ENCODE peak calls at places on chromosomes 3 and 15, in seven cellular contexts. N is HepG2, P is K562, M is H1, R is GM12892, B is SK-N-SH, H is GM12878. E is an unnamed sample.
A peak's percentile ranks its signal among the peaks of the same experiment; 100 is the strongest.

GRCh38 chr15:33292718-33293307 is 18.0 kb upstream of the RYR3 start:
- DNase-seq in N (peak; percentile 51), P (peak; percentile 51), M (peak; percentile 70), R (no peak), B (peak; percentile 67), H (no peak), E (no peak)

GRCh38 chr3:152621006-152621868 is 213.7 kb upstream of the P2RY1 start:
- DNase-seq in N (no peak), P (no peak), M (no peak), R (no peak), B (no peak), H (no peak), E (no peak)

GRCh38 chr3:196399485-196399945 is 32.7 kb downstream of the UBXN7 start:
- DNase-seq in N (peak; percentile 4), P (no peak), M (no peak), R (no peak), B (no peak), H (no peak), E (no peak)

GRCh38 chr3:23455084-23455483 is 252.0 kb downstream of the UBE2E2 start:
- DNase-seq in N (no peak), P (no peak), M (no peak), R (no peak), B (no peak), H (no peak), E (no peak)

GRCh38 chr3:174618368-174618767 is 240.8 kb upstream of the NAALADL2 start:
- DNase-seq in N (no peak), P (no peak), M (no peak), R (no peak), B (no peak), H (no peak), E (no peak)

GRCh38 chr3:100590114-100590839 is 19.1 kb upstream of the ADGRG7 start:
- DNase-seq in N (peak; percentile 66), P (peak; percentile 51), M (peak; percentile 67), R (peak; percentile 26), B (peak; percentile 68), H (peak; percentile 68), E (no peak)

GRCh38 chr3:107767897-107768605 is 245.3 kb downstream of the BBX start:
- DNase-seq in N (no peak), P (no peak), M (no peak), R (no peak), B (no peak), H (no peak), E (no peak)

GRCh38 chr3:188320757-188321156 is 166.8 kb downstream of the LPP start:
- DNase-seq in N (no peak), P (no peak), M (no peak), R (no peak), B (no peak), H (no peak), E (no peak)

GRCh38 chr15:82146990-82147461 is 101.2 kb upstream of the MEX3B start:
- DNase-seq in N (peak; percentile 5), P (peak; percentile 51), M (no peak), R (no peak), B (no peak), H (no peak), E (no peak)

GRCh38 chr3:81446806-81447205 is 314.6 kb downstream of the GBE1 start:
- DNase-seq in N (no peak), P (no peak), M (no peak), R (no peak), B (no peak), H (no peak), E (no peak)

GRCh38 chr3:81445712-81446111 is 315.7 kb downstream of the GBE1 start:
- DNase-seq in N (no peak), P (no peak), M (no peak), R (no peak), B (no peak), H (no peak), E (no peak)

GRCh38 chr3:81451140-81451539 is 310.3 kb downstream of the GBE1 start:
- DNase-seq in N (no peak), P (no peak), M (no peak), R (no peak), B (no peak), H (no peak), E (no peak)

GRCh38 chr3:81452406-81452805 is 309.0 kb downstream of the GBE1 start:
- DNase-seq in N (no peak), P (no peak), M (no peak), R (no peak), B (no peak), H (no peak), E (no peak)

DNA sequence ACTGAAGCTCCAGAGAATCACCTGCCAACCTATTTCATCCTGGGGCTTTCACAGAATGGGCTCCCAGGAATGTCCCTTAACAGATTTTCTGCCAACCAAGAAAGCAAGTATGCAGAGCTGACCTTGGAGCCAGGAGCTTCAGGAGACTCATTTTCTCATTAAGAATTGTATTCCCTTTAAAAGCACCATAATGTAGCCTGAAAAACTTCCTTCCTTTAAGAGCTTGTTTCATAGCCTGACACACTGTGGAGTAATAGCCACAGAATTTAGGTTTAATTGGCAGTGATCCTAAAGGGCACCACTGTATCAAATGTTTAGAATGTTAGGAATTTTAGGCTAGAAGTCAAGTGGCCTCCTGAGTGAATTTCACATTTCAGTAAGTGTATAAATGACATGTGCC is 309.8 kb downstream of the GBE1 start:
- DNase-seq in N (no peak), P (no peak), M (no peak), R (no peak), B (no peak), H (no peak), E (no peak)
- TF ChIP-seq TAF1 in N (no peak), P (no peak), M (no peak), R (no peak), B (no peak), H (no peak), E (no peak)

DNA sequence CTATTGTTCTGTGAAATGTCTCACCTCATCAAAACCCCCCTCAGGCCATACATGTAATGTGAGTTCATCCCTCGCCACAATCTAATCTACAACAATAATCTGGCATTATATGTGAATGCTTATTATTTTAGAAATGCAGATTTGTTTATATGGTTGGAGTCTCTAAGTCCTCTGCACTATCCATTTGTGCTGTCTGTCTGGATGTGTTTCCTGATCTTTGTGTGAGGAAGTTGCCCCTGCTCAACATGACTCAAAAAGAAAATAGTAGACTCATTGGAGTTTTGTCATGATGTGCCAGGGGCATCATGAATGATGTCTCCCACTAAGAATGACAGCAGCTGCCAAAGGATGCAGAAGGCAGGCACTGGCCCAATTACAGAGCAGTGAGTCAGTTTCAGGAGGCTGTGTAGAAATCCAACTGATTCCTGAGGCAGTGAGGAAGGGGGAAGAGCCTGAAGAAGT is 161.6 kb upstream of the PDZRN3 start:
- DNase-seq in N (no peak), P (no peak), M (no peak), R (no peak), B (no peak), H (no peak), E (no peak)
- TF ChIP-seq TAF1 in N (no peak), P (no peak), M (no peak), R (no peak), B (peak; percentile 28), H (no peak), E (no peak)

GRCh38 chr3:94401466-94401865 is 338.6 kb downstream of the NSUN3 start:
- DNase-seq in N (no peak), P (no peak), M (no peak), R (no peak), B (no peak), H (no peak), E (no peak)

GRCh38 chr3:94405258-94406035 is 342.6 kb downstream of the NSUN3 start:
- DNase-seq in N (no peak), P (no peak), M (no peak), R (no peak), B (no peak), H (no peak), E (no peak)
- TF ChIP-seq TAF1 in N (no peak), P (no peak), M (no peak), R (no peak), B (no peak), H (no peak), E (no peak)

GRCh38 chr3:63130625-63131024 is 147.5 kb upstream of the SYNPR start:
- DNase-seq in N (no peak), P (no peak), M (no peak), R (no peak), B (no peak), H (no peak), E (no peak)

GRCh38 chr3:63132456-63133250 is 145.5 kb upstream of the SYNPR start:
- DNase-seq in N (no peak), P (no peak), M (no peak), R (no peak), B (no peak), H (no peak), E (no peak)

GRCh38 chr3:63128380-63128779 is 149.7 kb upstream of the SYNPR start:
- DNase-seq in N (no peak), P (no peak), M (no peak), R (no peak), B (no peak), H (no peak), E (no peak)
- TF ChIP-seq TAF1 in N (no peak), P (no peak), M (no peak), R (no peak), B (no peak), H (no peak), E (no peak)

DNA sequence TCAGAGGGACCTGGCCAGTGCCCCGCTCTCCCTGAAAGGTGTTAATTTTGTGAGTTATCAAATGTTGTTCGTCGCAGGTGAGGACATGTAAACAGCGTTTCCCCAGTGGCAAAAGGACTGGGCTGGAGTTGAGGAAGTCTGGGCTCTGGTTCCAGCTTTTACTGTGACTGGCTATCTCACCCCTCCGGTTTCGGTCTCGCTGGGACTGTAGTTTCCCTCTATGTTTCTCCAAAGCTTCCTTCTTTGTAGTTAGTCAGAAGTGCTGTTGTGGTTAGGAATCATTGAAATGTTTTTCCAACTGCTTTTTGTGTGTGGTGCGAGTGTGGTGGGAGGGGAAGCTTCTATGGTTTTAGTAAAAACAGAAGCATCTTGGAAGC is 983 bp upstream of the CLDN1 start:
- DNase-seq in N (no peak), P (no peak), M (no peak), R (no peak), B (no peak), H (no peak), E (no peak)
- TF ChIP-seq TAF1 in N (no peak), P (no peak), M (no peak), R (no peak), B (no peak), H (no peak), E (no peak)

GRCh38 chr15:66841953-66842681 is 140.1 kb downstream of the SMAD6 start:
- DNase-seq in N (peak; percentile 54), P (peak; percentile 67), M (no peak), R (no peak), B (peak; percentile 85), H (no peak), E (no peak)
- TF ChIP-seq TAF1 in N (no peak), P (no peak), M (no peak), R (no peak), B (peak; percentile 68), H (no peak), E (no peak)

GRCh38 chr15:87496109-87496508 is 760.4 kb downstream of the NTRK3 start:
- DNase-seq in N (no peak), P (no peak), M (no peak), R (no peak), B (no peak), H (no peak), E (no peak)
- TF ChIP-seq TAF1 in N (no peak), P (no peak), M (no peak), R (no peak), B (no peak), H (no peak), E (no peak)

E was measured in GM12891.